ENCODE peak calls at places on chromosome 5, in nine cellular contexts. G is uterus; N is H1; Q is heart right ventricle; U is CD8-positive, alpha-beta memory T cell; V is psoas muscle; Z is MM.1S; A is mesendoderm; E is adrenal gland. R is an unnamed sample.
A peak's percentile ranks its signal among the peaks of the same experiment; 100 is the strongest.

GRCh38 chr5:44845777-44846176 is 37.0 kb downstream of the MRPS30 start:
- DNase-seq in G (no peak), N (no peak), Q (no peak), U (no peak), V (no peak), Z (no peak), A (no peak), E (no peak), R (no peak)

GRCh38 chr5:7754997-7755596 is 95.8 kb downstream of the CFAP90 start:
- DNase-seq in G (no peak), N (peak; percentile 87), Q (peak; percentile 33), U (no peak), V (peak; percentile 55), Z (peak; percentile 75), A (peak; percentile 83), E (peak; percentile 84), R (peak; percentile 45)

GRCh38 chr5:139342423-139342723 is 719 bp downstream of the PAIP2 start:
- DNase-seq in G (no peak), N (no peak), Q (no peak), U (no peak), V (no peak), Z (no peak), A (no peak), E (no peak), R (no peak)

GRCh38 chr5:67530609-67531255 is 334.1 kb upstream of the CD180 start:
- DNase-seq in G (no peak), N (no peak), Q (no peak), U (no peak), V (no peak), Z (no peak), A (no peak), E (no peak), R (no peak)

GRCh38 chr5:170393235-170393634 is 4.1 kb upstream of the KCNMB1 start:
- DNase-seq in G (no peak), N (no peak), Q (no peak), U (no peak), V (no peak), Z (peak; percentile 17), A (no peak), E (no peak), R (no peak)

GRCh38 chr5:110054240-110054639 is 364.5 kb downstream of the MAN2A1 start:
- DNase-seq in G (no peak), N (no peak), Q (no peak), U (peak; percentile 87), V (no peak), Z (peak; percentile 97), A (peak; percentile 19), E (peak; percentile 58), R (no peak)

GRCh38 chr5:27473300-27474053 is 435.1 kb upstream of the CDH9 start:
- DNase-seq in G (no peak), N (no peak), Q (no peak), U (no peak), V (no peak), Z (no peak), A (peak; percentile 73), E (no peak), R (no peak)

GRCh38 chr5:115548683-115549082 is 4.1 kb upstream of the FEM1C start:
- DNase-seq in G (no peak), N (no peak), Q (no peak), U (no peak), V (no peak), Z (no peak), A (no peak), E (no peak), R (no peak)

GRCh38 chr5:115686692-115687054 is 60.8 kb upstream of the TMED7 start:
- DNase-seq in G (no peak), N (no peak), Q (no peak), U (no peak), V (no peak), Z (no peak), A (no peak), E (no peak), R (no peak)

GRCh38 chr5:122444411-122444810 is 132.4 kb downstream of the SNCAIP start:
- DNase-seq in G (no peak), N (no peak), Q (no peak), U (no peak), V (no peak), Z (no peak), A (no peak), E (no peak), R (no peak)
- H3K27me3 ChIP-seq in G (no peaks in the 10 kb centered on the region), N (no peaks in the 10 kb centered on the region), Q (no peaks in the 10 kb centered on the region), U (no peaks in the 10 kb centered on the region), V (no peaks in the 10 kb centered on the region), Z (no peaks in the 10 kb centered on the region), A (no peaks in the 10 kb centered on the region), E (no peaks in the 10 kb centered on the region), R (no peaks in the 10 kb centered on the region)

GRCh38 chr5:179620293-179620692 is 3.2 kb downstream of the HNRNPH1 start:
- DNase-seq in G (no peak), N (no peak), Q (no peak), U (no peak), V (no peak), Z (no peak), A (no peak), E (no peak), R (no peak)

GRCh38 chr5:179623001-179623905 is at the start of gene HNRNPH1:
- DNase-seq in G (peak; percentile 99), N (peak; percentile 98), Q (peak; percentile 98), U (peak; percentile 100), V (peak; percentile 97), Z (peak; percentile 99), A (peak; percentile 98), E (peak; percentile 100), R (peak; percentile 91)

GRCh38 chr5:179620703-179621350 is 2.6 kb downstream of the HNRNPH1 start:
- DNase-seq in G (no peak), N (no peak), Q (no peak), U (peak; percentile 13), V (no peak), Z (no peak), A (peak; percentile 45), E (no peak), R (no peak)

GRCh38 chr5:179619776-179620175 is 3.7 kb downstream of the HNRNPH1 start:
- DNase-seq in G (no peak), N (no peak), Q (no peak), U (no peak), V (no peak), Z (no peak), A (no peak), E (no peak), R (no peak)

GRCh38 chr5:179621551-179621971 is 1.9 kb downstream of the HNRNPH1 start:
- DNase-seq in G (no peak), N (no peak), Q (no peak), U (peak; percentile 45), V (no peak), Z (peak; percentile 15), A (no peak), E (no peak), R (no peak)
- H3K27ac ChIP-seq in G (peak overlapping the region; percentile 85), N (no peak overlapping the region), Q (peak overlapping the region; percentile 38), U (peak overlapping the region; percentile 75), V (peak overlapping the region; percentile 64), Z (peak overlapping the region; percentile 4), A (no peak overlapping the region), E (peak overlapping the region; percentile 100), R (no peak overlapping the region)

DNA sequence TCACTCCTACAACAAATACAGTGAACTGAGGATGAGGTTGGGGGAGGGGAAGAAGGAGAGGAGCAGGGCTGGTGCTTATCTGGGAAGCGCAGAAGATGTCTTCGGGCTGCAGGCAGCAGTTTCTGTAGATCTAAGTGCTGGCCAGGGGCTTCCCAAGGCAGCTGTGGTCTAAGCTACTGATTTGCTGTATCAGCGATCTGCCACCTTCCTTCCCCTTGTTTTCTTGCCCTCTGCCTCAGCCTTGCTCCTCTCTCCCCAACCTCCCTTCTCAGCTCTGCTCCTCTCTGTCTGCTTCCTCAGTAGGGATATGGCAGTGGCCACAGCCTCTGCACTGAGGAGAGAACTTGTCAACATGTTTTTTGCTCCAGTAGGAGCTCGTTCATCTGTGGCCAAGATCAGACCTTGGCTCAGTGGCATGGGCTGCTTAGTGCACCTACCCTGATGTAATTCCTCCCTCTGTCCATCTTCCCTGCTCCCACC is 42.8 kb upstream of the IL6ST start:
- DNase-seq in G (no peak), N (no peak), Q (no peak), U (no peak), V (no peak), Z (peak; percentile 85), A (no peak), E (no peak), R (no peak)
- H3K4me1 ChIP-seq in G (no peaks in the 10 kb centered on the region), N (no peaks in the 10 kb centered on the region), Q (peaks cover 7% of the 10 kb centered on the region), U (peaks cover 9% of the 10 kb centered on the region), V (no peaks in the 10 kb centered on the region), Z (peaks cover 10% of the 10 kb centered on the region), A (no peaks in the 10 kb centered on the region), E (peaks cover 11% of the 10 kb centered on the region), R (no peaks in the 10 kb centered on the region)

DNA sequence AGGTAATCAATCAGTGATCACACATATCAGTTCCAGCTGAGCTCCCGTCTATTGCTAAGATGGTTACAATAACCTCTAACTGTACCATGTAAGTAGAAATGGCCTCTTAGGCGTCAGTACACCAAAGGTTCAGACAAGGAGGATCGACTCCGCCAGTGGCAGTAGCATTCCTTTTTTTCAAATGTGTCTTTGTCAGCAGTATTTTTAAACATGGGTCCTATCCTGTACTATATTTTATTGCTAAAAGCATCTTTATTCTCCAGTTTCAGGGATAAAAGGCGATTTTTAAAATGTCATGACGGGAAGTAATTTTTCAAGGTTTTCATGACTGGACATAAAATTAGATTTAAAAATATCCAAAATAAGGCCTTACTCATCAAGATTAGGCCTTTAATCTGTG is 64.8 kb upstream of the TBCA start:
- DNase-seq in G (no peak), N (no peak), Q (no peak), U (no peak), V (no peak), Z (no peak), A (no peak), E (no peak), R (no peak)
- H3K27me3 ChIP-seq in G (no peaks in the 10 kb centered on the region), N (peaks cover 50% of the 10 kb centered on the region), Q (peaks cover 26% of the 10 kb centered on the region), U (peaks cover 11% of the 10 kb centered on the region), V (no peaks in the 10 kb centered on the region), Z (no peaks in the 10 kb centered on the region), A (peaks cover 31% of the 10 kb centered on the region), E (no peaks in the 10 kb centered on the region), R (peaks cover 47% of the 10 kb centered on the region)

R was measured in iPS DF 6.9.